ENCODE peak calls at places on chromosomes 16 and 17, in eight cellular contexts. J is T-helper 2 cell, X is left cardiac atrium, L is T-helper 1 cell, K is HCEC 1CT, H is esophagus squamous epithelium, Q is activated T-cell treated with anti-CD3 and anti-CD28 coated beads for 1 hour, V is midbrain. A is an unnamed sample.

GRCh38 chr16:10940501-10941079 is 1.7 kb downstream of the DEXI start:
- DNase-seq in J (no peak), X (no peak), L (no peak), K (no peak), H (no peak), Q (no peak), V (peak), A (no peak)

GRCh38 chr17:4766199-4766598 is 5.5 kb upstream of the TM4SF5 start:
- DNase-seq in J (no peak), X (no peak), L (no peak), K (no peak), H (no peak), Q (no peak), V (no peak), A (no peak)

GRCh38 chr16:3074860-3075545 is 9.6 kb downstream of the IL32 start:
- DNase-seq in J (peak), X (no peak), L (peak), K (no peak), H (no peak), Q (peak), V (no peak), A (no peak)

GRCh38 chr17:1474402-1475189 is 17.9 kb downstream of the MYO1C start:
- DNase-seq in J (no peak), X (peak), L (no peak), K (no peak), H (no peak), Q (no peak), V (no peak), A (no peak)

GRCh38 chr17:59355030-59355694 is 23.7 kb downstream of the YPEL2 start:
- DNase-seq in J (no peak), X (no peak), L (no peak), K (no peak), H (no peak), Q (no peak), V (no peak), A (no peak)

GRCh38 chr16:55364811-55365210 is 40.8 kb downstream of the IRX6 start:
- DNase-seq in J (no peak), X (no peak), L (no peak), K (no peak), H (no peak), Q (no peak), V (no peak), A (no peak)

GRCh38 chr17:3827124-3827773 is 18.8 kb downstream of the NCBP3 start:
- DNase-seq in J (peak), X (no peak), L (peak), K (peak), H (no peak), Q (peak), V (peak), A (no peak)

GRCh38 chr16:89921699-89922476 is 1.3 kb upstream of the TUBB3 start:
- DNase-seq in J (no peak), X (peak), L (no peak), K (peak), H (no peak), Q (no peak), V (no peak), A (peak)

GRCh38 chr17:74599531-74599939 is 7.5 kb upstream of the CD300LD start:
- DNase-seq in J (no peak), X (no peak), L (no peak), K (no peak), H (no peak), Q (no peak), V (no peak), A (no peak)

GRCh38 chr17:33572615-33573014 is 279.5 kb upstream of the ASIC2 start:
- DNase-seq in J (no peak), X (no peak), L (no peak), K (no peak), H (no peak), Q (no peak), V (no peak), A (no peak)

GRCh38 chr17:61389670-61390478 is 9.8 kb upstream of the TBX2 start:
- DNase-seq in J (no peak), X (peak), L (no peak), K (no peak), H (no peak), Q (peak), V (peak), A (no peak)

A was measured in DMS153.